ENCODE peak calls at places on chromosomes 3 and 15, in six cellular contexts. One of them, this sample, is unnamed.
A peak's percentile ranks its signal among the peaks of the same experiment; 100 is the strongest.

GRCh38 chr15:39926526-39926925 is 6.5 kb upstream of the GPR176 start:
- DNase-seq in AG10803: no peak
- DNase-seq in activated CD4-positive, alpha-beta memory T cell treated with anti-CD3 and anti-CD28 coated beads, Interleukin-2, amount 10 ng/mL, durations not matched to agents 7 days and 5 days: no peak
- DNase-seq in T-cell: no peak
- DNase-seq in activated naive CD4-positive, alpha-beta T cell treated with anti-CD3 and anti-CD28 coated beads, Interleukin-2, amount 10 ng/mL, durations not matched to agents 7 days and 5 days: no peak
- DNase-seq in NB4: no peak
- DNase-seq in this sample: no peak

GRCh38 chr3:128448491-128448890 is 18.2 kb downstream of the DNAJB8 start:
- DNase-seq in activated CD4-positive, alpha-beta memory T cell treated with anti-CD3 and anti-CD28 coated beads, Interleukin-2, amount 10 ng/mL, durations not matched to agents 7 days and 5 days: peak; percentile 28
- DNase-seq in activated naive CD4-positive, alpha-beta T cell treated with anti-CD3 and anti-CD28 coated beads, Interleukin-2, amount 10 ng/mL, durations not matched to agents 7 days and 5 days: peak; percentile 49
- DNase-seq in NB4: no peak
- DNase-seq in T-cell: no peak
- DNase-seq in AG10803: no peak
- DNase-seq in this sample: peak; percentile 11

GRCh38 chr3:152943645-152944044 is 108.7 kb downstream of the P2RY1 start:
- DNase-seq in NB4: no peak
- DNase-seq in T-cell: no peak
- DNase-seq in AG10803: no peak
- DNase-seq in activated CD4-positive, alpha-beta memory T cell treated with anti-CD3 and anti-CD28 coated beads, Interleukin-2, amount 10 ng/mL, durations not matched to agents 7 days and 5 days: no peak
- DNase-seq in activated naive CD4-positive, alpha-beta T cell treated with anti-CD3 and anti-CD28 coated beads, Interleukin-2, amount 10 ng/mL, durations not matched to agents 7 days and 5 days: no peak
- DNase-seq in this sample: no peak

GRCh38 chr3:24237971-24238767 is 256.5 kb downstream of the THRB start:
- DNase-seq in activated CD4-positive, alpha-beta memory T cell treated with anti-CD3 and anti-CD28 coated beads, Interleukin-2, amount 10 ng/mL, durations not matched to agents 7 days and 5 days: peak; percentile 18
- DNase-seq in T-cell: peak; percentile 17
- DNase-seq in activated naive CD4-positive, alpha-beta T cell treated with anti-CD3 and anti-CD28 coated beads, Interleukin-2, amount 10 ng/mL, durations not matched to agents 7 days and 5 days: peak; percentile 35
- DNase-seq in NB4: peak; percentile 68
- DNase-seq in AG10803: peak; percentile 99
- DNase-seq in this sample: peak; percentile 41

GRCh38 chr15:89654311-89654761 is 931 bp downstream of the KIF7 start:
- DNase-seq in AG10803: peak; percentile 65
- DNase-seq in activated naive CD4-positive, alpha-beta T cell treated with anti-CD3 and anti-CD28 coated beads, Interleukin-2, amount 10 ng/mL, durations not matched to agents 7 days and 5 days: no peak
- DNase-seq in activated CD4-positive, alpha-beta memory T cell treated with anti-CD3 and anti-CD28 coated beads, Interleukin-2, amount 10 ng/mL, durations not matched to agents 7 days and 5 days: no peak
- DNase-seq in NB4: no peak
- DNase-seq in T-cell: no peak
- DNase-seq in this sample: no peak

GRCh38 chr3:16028604-16029003 is 145.9 kb upstream of the GALNT15 start:
- DNase-seq in T-cell: no peak
- DNase-seq in AG10803: peak; percentile 31
- DNase-seq in activated CD4-positive, alpha-beta memory T cell treated with anti-CD3 and anti-CD28 coated beads, Interleukin-2, amount 10 ng/mL, durations not matched to agents 7 days and 5 days: no peak
- DNase-seq in activated naive CD4-positive, alpha-beta T cell treated with anti-CD3 and anti-CD28 coated beads, Interleukin-2, amount 10 ng/mL, durations not matched to agents 7 days and 5 days: no peak
- DNase-seq in NB4: no peak
- DNase-seq in this sample: no peak

GRCh38 chr3:72432271-72432670 is 416.0 kb downstream of the SHQ1 start:
- DNase-seq in T-cell: no peak
- DNase-seq in AG10803: no peak
- DNase-seq in NB4: no peak
- DNase-seq in activated naive CD4-positive, alpha-beta T cell treated with anti-CD3 and anti-CD28 coated beads, Interleukin-2, amount 10 ng/mL, durations not matched to agents 7 days and 5 days: no peak
- DNase-seq in activated CD4-positive, alpha-beta memory T cell treated with anti-CD3 and anti-CD28 coated beads, Interleukin-2, amount 10 ng/mL, durations not matched to agents 7 days and 5 days: no peak
- DNase-seq in this sample: no peak

GRCh38 chr15:77107531-77108355 is 36.8 kb upstream of the TSPAN3 start:
- DNase-seq in AG10803: peak; percentile 53
- DNase-seq in NB4: peak; percentile 67
- DNase-seq in activated naive CD4-positive, alpha-beta T cell treated with anti-CD3 and anti-CD28 coated beads, Interleukin-2, amount 10 ng/mL, durations not matched to agents 7 days and 5 days: peak; percentile 65
- DNase-seq in activated CD4-positive, alpha-beta memory T cell treated with anti-CD3 and anti-CD28 coated beads, Interleukin-2, amount 10 ng/mL, durations not matched to agents 7 days and 5 days: peak; percentile 56
- DNase-seq in T-cell: peak; percentile 6
- DNase-seq in this sample: peak; percentile 53

GRCh38 chr15:68991723-68992122 is 22.8 kb upstream of the NOX5 start:
- DNase-seq in AG10803: no peak
- DNase-seq in NB4: no peak
- DNase-seq in T-cell: no peak
- DNase-seq in activated naive CD4-positive, alpha-beta T cell treated with anti-CD3 and anti-CD28 coated beads, Interleukin-2, amount 10 ng/mL, durations not matched to agents 7 days and 5 days: no peak
- DNase-seq in activated CD4-positive, alpha-beta memory T cell treated with anti-CD3 and anti-CD28 coated beads, Interleukin-2, amount 10 ng/mL, durations not matched to agents 7 days and 5 days: no peak
- DNase-seq in this sample: no peak

GRCh38 chr3:54987719-54988118 is 59.9 kb upstream of the LRTM1 start:
- DNase-seq in activated CD4-positive, alpha-beta memory T cell treated with anti-CD3 and anti-CD28 coated beads, Interleukin-2, amount 10 ng/mL, durations not matched to agents 7 days and 5 days: no peak
- DNase-seq in T-cell: no peak
- DNase-seq in NB4: no peak
- DNase-seq in AG10803: no peak
- DNase-seq in activated naive CD4-positive, alpha-beta T cell treated with anti-CD3 and anti-CD28 coated beads, Interleukin-2, amount 10 ng/mL, durations not matched to agents 7 days and 5 days: no peak
- DNase-seq in this sample: no peak

GRCh38 chr15:63296195-63296594 is 18.8 kb downstream of the APH1B start:
- DNase-seq in activated naive CD4-positive, alpha-beta T cell treated with anti-CD3 and anti-CD28 coated beads, Interleukin-2, amount 10 ng/mL, durations not matched to agents 7 days and 5 days: no peak
- DNase-seq in AG10803: no peak
- DNase-seq in activated CD4-positive, alpha-beta memory T cell treated with anti-CD3 and anti-CD28 coated beads, Interleukin-2, amount 10 ng/mL, durations not matched to agents 7 days and 5 days: no peak
- DNase-seq in T-cell: no peak
- DNase-seq in NB4: no peak
- DNase-seq in this sample: no peak

GRCh38 chr3:62374375-62374876 is 1.1 kb upstream of the FEZF2 start:
- DNase-seq in T-cell: no peak
- DNase-seq in AG10803: peak; percentile 13
- DNase-seq in activated naive CD4-positive, alpha-beta T cell treated with anti-CD3 and anti-CD28 coated beads, Interleukin-2, amount 10 ng/mL, durations not matched to agents 7 days and 5 days: no peak
- DNase-seq in activated CD4-positive, alpha-beta memory T cell treated with anti-CD3 and anti-CD28 coated beads, Interleukin-2, amount 10 ng/mL, durations not matched to agents 7 days and 5 days: no peak
- DNase-seq in NB4: no peak
- DNase-seq in this sample: no peak

GRCh38 chr15:25732191-25732590 is 130.9 kb downstream of the ATP10A start:
- DNase-seq in T-cell: no peak
- DNase-seq in AG10803: no peak
- DNase-seq in NB4: no peak
- DNase-seq in activated CD4-positive, alpha-beta memory T cell treated with anti-CD3 and anti-CD28 coated beads, Interleukin-2, amount 10 ng/mL, durations not matched to agents 7 days and 5 days: no peak
- DNase-seq in activated naive CD4-positive, alpha-beta T cell treated with anti-CD3 and anti-CD28 coated beads, Interleukin-2, amount 10 ng/mL, durations not matched to agents 7 days and 5 days: no peak
- DNase-seq in this sample: no peak

GRCh38 chr15:98025237-98025636 is 64.7 kb downstream of the ARRDC4 start:
- DNase-seq in activated naive CD4-positive, alpha-beta T cell treated with anti-CD3 and anti-CD28 coated beads, Interleukin-2, amount 10 ng/mL, durations not matched to agents 7 days and 5 days: no peak
- DNase-seq in NB4: no peak
- DNase-seq in T-cell: no peak
- DNase-seq in AG10803: peak; percentile 77
- DNase-seq in activated CD4-positive, alpha-beta memory T cell treated with anti-CD3 and anti-CD28 coated beads, Interleukin-2, amount 10 ng/mL, durations not matched to agents 7 days and 5 days: no peak
- DNase-seq in this sample: no peak

GRCh38 chr15:61250613-61251012 is 21.5 kb upstream of the RORA start:
- DNase-seq in NB4: no peak
- DNase-seq in activated naive CD4-positive, alpha-beta T cell treated with anti-CD3 and anti-CD28 coated beads, Interleukin-2, amount 10 ng/mL, durations not matched to agents 7 days and 5 days: no peak
- DNase-seq in activated CD4-positive, alpha-beta memory T cell treated with anti-CD3 and anti-CD28 coated beads, Interleukin-2, amount 10 ng/mL, durations not matched to agents 7 days and 5 days: no peak
- DNase-seq in T-cell: no peak
- DNase-seq in AG10803: no peak
- DNase-seq in this sample: no peak

GRCh38 chr3:157115069-157116006 is 44.6 kb downstream of the CCNL1 start:
- DNase-seq in AG10803: no peak
- DNase-seq in T-cell: no peak
- DNase-seq in activated naive CD4-positive, alpha-beta T cell treated with anti-CD3 and anti-CD28 coated beads, Interleukin-2, amount 10 ng/mL, durations not matched to agents 7 days and 5 days: no peak
- DNase-seq in NB4: no peak
- DNase-seq in activated CD4-positive, alpha-beta memory T cell treated with anti-CD3 and anti-CD28 coated beads, Interleukin-2, amount 10 ng/mL, durations not matched to agents 7 days and 5 days: no peak
- DNase-seq in this sample: no peak

GRCh38 chr3:33146791-33147445 is 33.1 kb downstream of the CRTAP start:
- DNase-seq in T-cell: no peak
- DNase-seq in activated naive CD4-positive, alpha-beta T cell treated with anti-CD3 and anti-CD28 coated beads, Interleukin-2, amount 10 ng/mL, durations not matched to agents 7 days and 5 days: no peak
- DNase-seq in activated CD4-positive, alpha-beta memory T cell treated with anti-CD3 and anti-CD28 coated beads, Interleukin-2, amount 10 ng/mL, durations not matched to agents 7 days and 5 days: no peak
- DNase-seq in NB4: no peak
- DNase-seq in AG10803: peak; percentile 40
- DNase-seq in this sample: no peak

GRCh38 chr3:16695710-16696109 is 90.5 kb upstream of the DAZL start:
- DNase-seq in activated CD4-positive, alpha-beta memory T cell treated with anti-CD3 and anti-CD28 coated beads, Interleukin-2, amount 10 ng/mL, durations not matched to agents 7 days and 5 days: no peak
- DNase-seq in T-cell: no peak
- DNase-seq in AG10803: no peak
- DNase-seq in NB4: no peak
- DNase-seq in activated naive CD4-positive, alpha-beta T cell treated with anti-CD3 and anti-CD28 coated beads, Interleukin-2, amount 10 ng/mL, durations not matched to agents 7 days and 5 days: no peak
- DNase-seq in this sample: no peak